ENCODE peak calls at places on chromosome 13, in eight cellular contexts. O is non-pigmented ciliary epithelial cell, H is AG09319, F is testis, C is fibroblast of the aortic adventitia, M is HCEC 1CT, V is ureter, S is GM23248. B is an unnamed sample.

GRCh38 chr13:56924401-56924800 is 216.3 kb upstream of the PRR20A start:
- DNase-seq in O (no peak), H (no peak), F (no peak), C (no peak), M (no peak), V (no peak), S (no peak), B (no peak)

GRCh38 chr13:79392882-79393563 is 13.0 kb downstream of the RBM26 start:
- DNase-seq in O (peak; percentile 28), H (no peak), F (no peak), C (peak; percentile 32), M (peak; percentile 86), V (no peak), S (peak; percentile 81), B (no peak)

GRCh38 chr13:48533986-48534600 is 1.2 kb upstream of the RCBTB2 start:
- DNase-seq in O (no peak), H (no peak), F (no peak), C (no peak), M (no peak), V (no peak), S (no peak), B (no peak)

GRCh38 chr13:45297456-45298205 is 43.4 kb downstream of the TPT1 start:
- DNase-seq in O (no peak), H (no peak), F (no peak), C (no peak), M (no peak), V (no peak), S (no peak), B (no peak)

GRCh38 chr13:37277435-37278144 is 172.1 kb upstream of the CSNK1A1L start:
- DNase-seq in O (no peak), H (no peak), F (no peak), C (peak; percentile 74), M (peak; percentile 52), V (no peak), S (peak; percentile 70), B (no peak)

GRCh38 chr13:37492061-37492460 is 106.5 kb downstream of the POSTN start:
- DNase-seq in O (no peak), H (no peak), F (no peak), C (no peak), M (no peak), V (no peak), S (peak; percentile 53), B (no peak)

GRCh38 chr13:75670496-75670895 is 34.4 kb downstream of the LMO7 start:
- DNase-seq in O (no peak), H (no peak), F (no peak), C (no peak), M (peak; percentile 59), V (no peak), S (peak; percentile 61), B (no peak)

GRCh38 chr13:20221772-20222171 is 10.3 kb downstream of the GJB6 start:
- DNase-seq in O (no peak), H (no peak), F (no peak), C (no peak), M (no peak), V (no peak), S (peak; percentile 49), B (no peak)

GRCh38 chr13:46297338-46297737 is 85.6 kb downstream of the LRRC63 start:
- DNase-seq in O (peak; percentile 19), H (no peak), F (no peak), C (peak; percentile 82), M (peak; percentile 5), V (no peak), S (peak; percentile 26), B (no peak)